ENCODE peak calls at places on chromosomes 2 and 18, in eight cellular contexts. V is effector memory CD4-positive, alpha-beta T cell; T is GM13976; K is stomach; H is RCC 7860; L is tibial nerve; G is activated CD8-positive, alpha-beta memory T cell treated with anti-CD3 and anti-CD28 coated beads for 24 hours; A is effector CD4-positive, alpha-beta T cell. P is an unnamed sample.

GRCh38 chr2:209771474-209772292 is at the start of gene UNC80:
- DNase-seq in K (peak; percentile 62), G (peak; percentile 57), V (no peak), A (no peak), H (no peak), T (peak; percentile 53), L (no peak), P (peak; percentile 76)

GRCh38 chr2:134706587-134707329 is 12.0 kb downstream of the TMEM163 start:
- DNase-seq in A (no peak), L (no peak), T (no peak), K (no peak), H (peak; percentile 44), V (no peak), G (no peak), P (peak; percentile 64)

GRCh38 chr2:134360750-134361487 is 107.0 kb downstream of the MGAT5 start:
- DNase-seq in L (no peak), V (no peak), A (no peak), G (no peak), K (no peak), H (no peak), T (no peak), P (no peak)

GRCh38 chr2:102520801-102521200 is 47.8 kb downstream of the SLC9A4 start:
- DNase-seq in V (no peak), G (no peak), L (no peak), A (no peak), H (no peak), T (no peak), K (no peak), P (no peak)

GRCh38 chr18:63042351-63042750 is 277.2 kb downstream of the BCL2 start:
- DNase-seq in L (no peak), K (no peak), A (no peak), G (no peak), V (no peak), H (no peak), T (no peak), P (no peak)

GRCh38 chr2:176638167-176639015 is 369.1 kb downstream of the MTX2 start:
- DNase-seq in V (no peak), T (peak; percentile 87), A (peak; percentile 16), G (peak; percentile 82), K (peak; percentile 63), L (peak; percentile 44), H (peak; percentile 64), P (peak; percentile 88)

GRCh38 chr2:239203443-239204142 is 197.2 kb downstream of the HDAC4 start:
- DNase-seq in L (no peak), T (no peak), H (no peak), K (no peak), V (no peak), A (no peak), G (no peak), P (no peak)

GRCh38 chr2:119263656-119264055 is 40.0 kb downstream of the STEAP3 start:
- DNase-seq in V (no peak), G (peak; percentile 4), L (no peak), H (no peak), A (no peak), T (no peak), K (no peak), P (no peak)

GRCh38 chr2:206556357-206556949 is 85.8 kb upstream of the FAM237A start:
- DNase-seq in V (no peak), H (peak; percentile 23), K (no peak), L (no peak), A (no peak), T (peak; percentile 44), G (no peak), P (peak; percentile 64)